ENCODE peak calls at places on chromosomes 11 and 22, in six cellular contexts. B is ACHN, T is tibial nerve, K is RPMI7951, G is SW 1271, C is progenitor cell of endocrine pancreas. I is an unnamed sample.
A peak's percentile ranks its signal among the peaks of the same experiment; 100 is the strongest.

GRCh38 chr11:118921121-118921928 is 4.4 kb downstream of the BCL9L start:
- DNase-seq in K (peak; percentile 79), C (no peak), B (peak; percentile 63), G (no peak), T (peak; percentile 85), I (peak; percentile 30)

GRCh38 chr11:34313099-34313517 is 44.7 kb downstream of the ABTB2 start:
- DNase-seq in G (no peak), B (no peak), C (no peak), K (no peak), T (no peak), I (no peak)

GRCh38 chr11:15224466-15224865 is 109.7 kb downstream of the INSC start:
- DNase-seq in C (no peak), G (no peak), B (no peak), K (no peak), T (no peak), I (no peak)

GRCh38 chr22:22733881-22734373 is 89.5 kb downstream of the GGTLC2 start:
- DNase-seq in K (no peak), C (no peak), B (no peak), G (no peak), T (no peak), I (no peak)

GRCh38 chr11:36073411-36074203 is 129.7 kb downstream of the LDLRAD3 start:
- DNase-seq in T (no peak), B (no peak), G (no peak), C (no peak), K (peak; percentile 15), I (no peak)

GRCh38 chr11:13261600-13262061 is 16.0 kb upstream of the BMAL1 start:
- DNase-seq in K (peak; percentile 94), G (peak; percentile 89), C (no peak), B (peak; percentile 86), T (peak; percentile 25), I (no peak)

GRCh38 chr11:78218707-78219492 is 30.2 kb downstream of the USP35 start:
- DNase-seq in G (no peak), C (no peak), K (no peak), B (no peak), T (no peak), I (peak; percentile 31)

GRCh38 chr11:20634044-20634443 is 34.6 kb downstream of the SLC6A5 start:
- DNase-seq in G (no peak), B (no peak), T (no peak), C (no peak), K (no peak), I (no peak)

GRCh38 chr11:1742371-1742770 is 8.0 kb downstream of the IFITM10 start:
- DNase-seq in B (no peak), T (no peak), G (no peak), C (no peak), K (no peak), I (no peak)

GRCh38 chr11:2178906-2179494 is 7.4 kb upstream of the TH start:
- DNase-seq in T (no peak), K (peak; percentile 81), B (peak; percentile 57), G (no peak), C (no peak), I (no peak)

I was measured in CD8-positive, alpha-beta T cell.